ENCODE peak calls at places on chromosomes 6 and 20, in six cellular contexts. G is HS-5; J is stimulated activated CD4-positive, alpha-beta T cell treated with anti-CD3 and anti-CD28 coated beads, Interleukin-2, amount 100 ng/mL, for 24 hours; I is thoracic aorta; C is left colon; Z is NCI-H1417. X is an unnamed sample.

GRCh38 chr20:44805991-44806729 is 4.2 kb downstream of the RIMS4 start:
- DNase-seq in I (peak; percentile 15), Z (peak; percentile 81), C (no peak), J (no peak), G (no peak), X (peak; percentile 25)

GRCh38 chr20:408843-409696 is 971 bp downstream of the RBCK1 start:
- DNase-seq in I (no peak), C (no peak), Z (peak; percentile 50), J (peak; percentile 29), G (no peak), X (no peak)

GRCh38 chr6:52286798-52287432 is 2.4 kb upstream of the MCM3 start:
- DNase-seq in I (peak; percentile 33), Z (peak; percentile 64), G (no peak), C (peak; percentile 85), J (peak; percentile 74), X (peak; percentile 73)

GRCh38 chr20:57223648-57224489 is 42.6 kb downstream of the BMP7 start:
- DNase-seq in I (no peak), Z (no peak), J (no peak), G (no peak), C (peak; percentile 15), X (no peak)

GRCh38 chr6:170372380-170373325 is 66.1 kb downstream of the FAM120B start:
- DNase-seq in G (no peak), Z (no peak), I (no peak), J (no peak), C (no peak), X (no peak)

GRCh38 chr6:5998741-5999687 is 7.7 kb downstream of the NRN1 start:
- DNase-seq in C (peak; percentile 37), I (no peak), G (no peak), Z (no peak), J (no peak), X (no peak)

GRCh38 chr20:24337074-24337473 is 132.4 kb upstream of the SYNDIG1 start:
- DNase-seq in J (no peak), G (peak; percentile 42), Z (no peak), C (no peak), I (no peak), X (no peak)

GRCh38 chr20:5947276-5947675 is 3.1 kb downstream of the TRMT6 start:
- DNase-seq in I (no peak), C (no peak), G (peak; percentile 54), Z (no peak), J (peak; percentile 35), X (no peak)

GRCh38 chr20:39853664-39854063 is 835.4 kb downstream of the MAFB start:
- DNase-seq in I (no peak), C (no peak), J (no peak), Z (peak; percentile 19), G (peak; percentile 92), X (no peak)

GRCh38 chr20:38714308-38714707 is 10.0 kb upstream of the SLC32A1 start:
- DNase-seq in G (no peak), Z (peak; percentile 68), J (no peak), I (no peak), C (no peak), X (no peak)

GRCh38 chr20:35433337-35433736 is 4.7 kb downstream of the GDF5 start:
- DNase-seq in Z (no peak), J (no peak), C (no peak), G (no peak), I (no peak), X (no peak)

GRCh38 chr20:41089555-41089954 is 47.8 kb upstream of the PLCG1 start:
- DNase-seq in G (no peak), J (no peak), Z (no peak), C (no peak), I (no peak), X (peak; percentile 11)

GRCh38 chr20:49338061-49338460 is 60.2 kb upstream of the ZNFX1 start:
- DNase-seq in C (no peak), Z (no peak), J (no peak), G (no peak), I (no peak), X (no peak)

GRCh38 chr20:13851279-13851678 is 66.5 kb downstream of the NDUFAF5 start:
- DNase-seq in Z (no peak), G (no peak), J (no peak), I (no peak), C (no peak), X (no peak)

GRCh38 chr6:20117474-20117873 is 94.8 kb downstream of the MBOAT1 start:
- DNase-seq in I (no peak), Z (no peak), J (no peak), C (no peak), G (no peak), X (no peak)

GRCh38 chr6:21999012-21999528 is 297.8 kb downstream of the PRL start:
- DNase-seq in C (no peak), Z (peak; percentile 3), G (peak; percentile 15), J (no peak), I (no peak), X (no peak)

GRCh38 chr6:135935951-135936601 is 84.6 kb downstream of the PDE7B start:
- DNase-seq in I (no peak), G (peak; percentile 80), C (no peak), J (no peak), Z (no peak), X (peak; percentile 78)

GRCh38 chr6:56927538-56928453 is 27.1 kb upstream of the BEND6 start:
- DNase-seq in Z (no peak), G (no peak), C (no peak), I (no peak), J (no peak), X (no peak)

GRCh38 chr6:2970034-2970685 is 1.2 kb downstream of the SERPINB6 start:
- DNase-seq in Z (no peak), J (no peak), I (no peak), C (no peak), G (no peak), X (no peak)

GRCh38 chr20:10667077-10667401 is 6.8 kb downstream of the JAG1 start:
- DNase-seq in Z (no peak), J (no peak), I (no peak), G (no peak), C (no peak), X (no peak)

GRCh38 chr20:32970115-32970972 is 33.9 kb downstream of the SUN5 start:
- DNase-seq in Z (no peak), C (no peak), J (no peak), I (no peak), G (no peak), X (no peak)

GRCh38 chr6:7138921-7139358 is 31.2 kb downstream of the RREB1 start:
- DNase-seq in Z (peak; percentile 84), J (no peak), G (no peak), C (peak; percentile 65), I (no peak), X (peak; percentile 66)

GRCh38 chr20:47196091-47197081 is 160.1 kb downstream of the ZMYND8 start:
- DNase-seq in G (peak; percentile 79), C (peak; percentile 77), J (peak; percentile 86), I (no peak), Z (peak; percentile 15), X (peak; percentile 86)

GRCh38 chr20:36314734-36315544 is 8.8 kb downstream of the DLGAP4 start:
- DNase-seq in J (no peak), G (no peak), I (no peak), C (no peak), Z (no peak), X (no peak)

GRCh38 chr20:62887147-62887859 is 25.7 kb upstream of the TCFL5 start:
- DNase-seq in G (peak; percentile 39), J (peak; percentile 41), C (peak; percentile 77), I (no peak), Z (peak; percentile 38), X (no peak)

GRCh38 chr6:31173406-31173805 is 2.9 kb upstream of the POU5F1 start:
- DNase-seq in Z (no peak), C (no peak), J (no peak), G (no peak), I (no peak), X (no peak)

GRCh38 chr6:8268156-8268555 is 165.8 kb upstream of the EEF1E1 start:
- DNase-seq in G (no peak), Z (no peak), I (no peak), C (no peak), J (no peak), X (no peak)

X was measured in A549.